ENCODE peak calls at places on chromosomes 3 and 15, in six cellular contexts. C is KG1, E is midbrain, B is IMR-90, N is mucosa of gallbladder, T is fibroblast of villous mesenchyme. X is an unnamed sample.

GRCh38 chr15:70018646-70019600 is 78.8 kb downstream of the TLE3 start:
- DNase-seq in C (no peak), E (no peak), B (no peak), N (no peak), T (no peak), X (no peak)

GRCh38 chr3:51937014-51937413 is 4.7 kb downstream of the RRP9 start:
- DNase-seq in C (no peak), E (no peak), B (peak; percentile 36), N (no peak), T (no peak), X (no peak)

GRCh38 chr3:41630708-41631107 is 331.2 kb downstream of the ULK4 start:
- DNase-seq in C (no peak), E (no peak), B (no peak), N (no peak), T (no peak), X (no peak)

GRCh38 chr3:66402596-66403267 is 98.1 kb downstream of the LRIG1 start:
- DNase-seq in C (no peak), E (no peak), B (no peak), N (no peak), T (no peak), X (no peak)

GRCh38 chr3:17027344-17027743 is 142.6 kb downstream of the PLCL2 start:
- DNase-seq in C (no peak), E (no peak), B (no peak), N (no peak), T (no peak), X (no peak)

GRCh38 chr3:188046561-188047213 is 107.3 kb upstream of the LPP start:
- DNase-seq in C (no peak), E (no peak), B (peak; percentile 29), N (no peak), T (peak; percentile 19), X (no peak)

GRCh38 chr3:145798691-145799550 is 362.1 kb downstream of the PLOD2 start:
- DNase-seq in C (no peak), E (peak; percentile 1), B (no peak), N (no peak), T (no peak), X (peak; percentile 87)

GRCh38 chr3:181292984-181293383 is 303.4 kb upstream of the DNAJC19 start:
- DNase-seq in C (no peak), E (no peak), B (peak; percentile 62), N (no peak), T (no peak), X (no peak)

X was measured in SK-N-MC.